ENCODE peak calls at places on chromosomes 13 and 19, in eight cellular contexts. N is K562, D is astrocyte, L is hepatocyte, R is GM23338, J is OCI-LY7, F is PC-3, V is fibroblast of lung. M is an unnamed sample.

GRCh38 chr13:27341616-27342015 is 71.0 kb downstream of the RASL11A start:
- DNase-seq in N (no peak), D (no peak), L (no peak), R (peak; percentile 15), J (no peak), F (no peak), V (no peak), M (no peak)

GRCh38 chr13:20492641-20493040 is 33.0 kb downstream of the CRYL1 start:
- DNase-seq in N (peak; percentile 35), D (peak; percentile 29), L (peak; percentile 19), R (peak; percentile 62), J (peak; percentile 33), F (peak; percentile 73), V (peak; percentile 43), M (peak; percentile 55)

GRCh38 chr13:77492982-77493381 is 42.5 kb upstream of the SCEL start:
- DNase-seq in N (no peak), D (peak; percentile 28), L (peak; percentile 47), R (no peak), J (peak; percentile 30), F (peak; percentile 69), V (peak; percentile 42), M (peak; percentile 37)

GRCh38 chr19:30085394-30085793 is 143.4 kb downstream of the URI1 start:
- DNase-seq in N (peak; percentile 39), D (no peak), L (no peak), R (peak; percentile 74), J (peak; percentile 7), F (no peak), V (no peak), M (peak; percentile 59)

GRCh38 chr19:13040232-13040915 is 45.1 kb downstream of the NFIX start:
- DNase-seq in N (no peak), D (no peak), L (no peak), R (no peak), J (no peak), F (no peak), V (no peak), M (no peak)

GRCh38 chr13:79445968-79446645 is 34.8 kb upstream of the NDFIP2 start:
- DNase-seq in N (no peak), D (no peak), L (no peak), R (peak; percentile 74), J (no peak), F (no peak), V (no peak), M (peak; percentile 70)

GRCh38 chr13:95229855-95230254 is 71.4 kb downstream of the ABCC4 start:
- DNase-seq in N (no peak), D (no peak), L (no peak), R (no peak), J (no peak), F (no peak), V (no peak), M (no peak)

GRCh38 chr13:114173261-114173660 is 5.8 kb upstream of the CFAP97D2 start:
- DNase-seq in N (no peak), D (no peak), L (no peak), R (no peak), J (no peak), F (no peak), V (peak; percentile 62), M (no peak)

GRCh38 chr19:10961763-10962536 is 1.1 kb downstream of the SMARCA4 start:
- DNase-seq in N (peak; percentile 16), D (no peak), L (no peak), R (no peak), J (peak; percentile 61), F (peak; percentile 23), V (peak; percentile 25), M (peak; percentile 37)

DNA sequence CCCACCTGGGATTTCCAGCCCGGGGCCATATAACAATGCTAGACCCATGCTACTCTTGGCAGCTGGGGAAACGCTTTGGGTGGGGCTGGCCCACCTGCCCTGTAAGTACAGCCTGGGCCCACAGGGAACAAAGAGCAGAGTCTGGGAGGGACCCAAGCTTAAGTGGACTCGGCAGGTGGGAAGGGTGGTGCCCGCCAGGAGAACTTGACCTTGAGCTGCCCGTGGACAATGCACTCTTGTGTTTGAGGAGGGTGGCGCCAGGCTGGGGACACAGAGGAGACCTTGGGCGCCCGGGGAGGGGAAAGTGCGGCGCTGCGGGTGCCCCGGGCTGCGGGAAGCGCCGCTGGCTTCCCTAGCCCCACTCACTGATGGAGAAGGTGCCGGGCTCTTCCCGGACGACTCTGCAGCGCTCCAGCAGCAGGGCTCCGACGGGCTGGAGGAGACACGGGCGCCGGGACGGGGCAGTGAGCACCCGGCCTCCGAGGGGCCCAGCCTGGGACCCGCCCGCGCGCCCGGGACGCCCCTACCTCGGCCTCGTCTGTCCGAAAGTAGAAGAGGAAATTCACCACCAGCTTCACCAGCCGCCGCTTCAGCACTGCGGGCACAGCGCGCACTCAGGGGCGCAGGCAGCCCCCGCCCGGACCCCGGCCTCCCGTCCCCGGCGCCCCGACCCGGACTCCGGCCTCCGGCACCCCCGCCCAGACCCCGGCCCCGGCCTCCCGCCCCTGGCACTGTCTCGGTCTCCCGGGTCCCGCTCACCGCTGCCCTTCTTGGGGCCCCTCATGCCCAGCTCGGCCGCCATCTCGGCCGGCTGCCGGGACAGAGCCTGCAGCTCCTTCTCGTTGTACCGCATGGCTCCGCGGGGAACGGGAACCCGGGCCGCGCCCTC is 489 bp downstream of the PLEKHJ1 start:
- DNase-seq in N (no peak), D (no peak), L (peak; percentile 80), R (peak; percentile 47), J (peak; percentile 45), F (no peak), V (no peak), M (peak; percentile 40)
- H3K79me2 ChIP-seq in N (peaks cover 79% of the 10 kb centered on the region), D (peaks cover 86% of the 10 kb centered on the region), L (peaks cover 78% of the 10 kb centered on the region), R (peaks cover 58% of the 10 kb centered on the region), J (peaks cover 63% of the 10 kb centered on the region), F (peaks cover 72% of the 10 kb centered on the region), V (peaks cover 76% of the 10 kb centered on the region), M (peaks cover 59% of the 10 kb centered on the region)

GRCh38 chr19:46341937-46342336 is 5.0 kb upstream of the PPP5C start:
- DNase-seq in N (no peak), D (no peak), L (no peak), R (no peak), J (no peak), F (no peak), V (no peak), M (no peak)
- H3K79me2 ChIP-seq in N (peaks cover under 1% of the 10 kb centered on the region), D (peaks cover under 1% of the 10 kb centered on the region), L (no peaks in the 10 kb centered on the region), R (no peaks in the 10 kb centered on the region), J (no peaks in the 10 kb centered on the region), F (peaks cover under 1% of the 10 kb centered on the region), V (peaks cover under 1% of the 10 kb centered on the region), M (no peaks in the 10 kb centered on the region)

GRCh38 chr19:33383722-33384292 is 10.3 kb downstream of the CEBPG start:
- DNase-seq in N (no peak), D (no peak), L (no peak), R (no peak), J (no peak), F (no peak), V (no peak), M (no peak)

GRCh38 chr19:33379151-33379829 is 5.8 kb downstream of the CEBPG start:
- DNase-seq in N (no peak), D (no peak), L (no peak), R (no peak), J (no peak), F (no peak), V (no peak), M (no peak)

GRCh38 chr19:33384983-33385382 is 11.5 kb downstream of the CEBPG start:
- DNase-seq in N (no peak), D (no peak), L (no peak), R (no peak), J (no peak), F (no peak), V (no peak), M (no peak)

GRCh38 chr19:33381101-33381500 is 7.6 kb downstream of the CEBPG start:
- DNase-seq in N (no peak), D (no peak), L (no peak), R (no peak), J (no peak), F (no peak), V (no peak), M (no peak)

GRCh38 chr19:33382006-33382405 is 8.5 kb downstream of the CEBPG start:
- DNase-seq in N (no peak), D (no peak), L (no peak), R (no peak), J (no peak), F (no peak), V (no peak), M (no peak)
- H3K79me2 ChIP-seq in N (peaks cover 52% of the 10 kb centered on the region), D (peaks cover 97% of the 10 kb centered on the region), L (peaks cover 100% of the 10 kb centered on the region), R (peaks cover 96% of the 10 kb centered on the region), J (peaks cover 64% of the 10 kb centered on the region), F (peaks cover 59% of the 10 kb centered on the region), V (peaks cover 34% of the 10 kb centered on the region), M (peaks cover 39% of the 10 kb centered on the region)

GRCh38 chr19:29012457-29012856 is 200.5 kb downstream of the UQCRFS1 start:
- DNase-seq in N (no peak), D (no peak), L (no peak), R (no peak), J (no peak), F (no peak), V (no peak), M (no peak)
- H3K79me2 ChIP-seq in N (no peaks in the 10 kb centered on the region), D (no peaks in the 10 kb centered on the region), L (no peaks in the 10 kb centered on the region), R (no peaks in the 10 kb centered on the region), J (no peaks in the 10 kb centered on the region), F (no peaks in the 10 kb centered on the region), V (no peaks in the 10 kb centered on the region), M (no peaks in the 10 kb centered on the region)

GRCh38 chr13:97306106-97306505 is 84.0 kb downstream of the MBNL2 start:
- DNase-seq in N (no peak), D (no peak), L (no peak), R (no peak), J (no peak), F (no peak), V (no peak), M (no peak)
- H3K79me2 ChIP-seq in N (peaks cover 17% of the 10 kb centered on the region), D (peaks cover 77% of the 10 kb centered on the region), L (peaks cover 82% of the 10 kb centered on the region), R (no peaks in the 10 kb centered on the region), J (no peaks in the 10 kb centered on the region), F (no peaks in the 10 kb centered on the region), V (peaks cover 24% of the 10 kb centered on the region), M (no peaks in the 10 kb centered on the region)